ENCODE peak calls at places on chromosomes 2 and 18, in nine cellular contexts. A is tibial artery; Y is 8988T; C is body of pancreas; D is CD4-positive, alpha-beta T cell; M is HuH-7.5; G is AG09319; Q is fibroblast of the aortic adventitia; N is ACHN. B is an unnamed sample.

GRCh38 chr2:48601349-48601748 is 16.3 kb upstream of the GTF2A1L start:
- DNase-seq in N (peak), Q (no peak), G (no peak), A (no peak), Y (no peak), C (peak), M (no peak), D (no peak), B (no peak)

GRCh38 chr2:172253190-172254052 is 150.7 kb upstream of the DLX2 start:
- DNase-seq in Y (peak), C (peak), G (peak), M (no peak), N (peak), D (no peak), Q (peak), A (peak), B (peak)

GRCh38 chr2:101860157-101860556 is 131.6 kb upstream of the IL1R2 start:
- DNase-seq in Y (no peak), C (no peak), Q (no peak), N (no peak), G (no peak), M (no peak), A (no peak), D (no peak), B (no peak)

GRCh38 chr2:218069606-218070300 is 700 bp downstream of the RUFY4 start:
- DNase-seq in D (no peak), A (no peak), Y (no peak), M (no peak), C (no peak), Q (no peak), N (no peak), G (no peak), B (no peak)

GRCh38 chr18:32439802-32440201 is 30.9 kb downstream of the GAREM1 start:
- DNase-seq in D (no peak), A (no peak), N (peak), G (no peak), M (no peak), C (no peak), Y (peak), Q (no peak), B (no peak)

GRCh38 chr18:48540329-48541025 is 1.6 kb downstream of the CTIF start:
- DNase-seq in C (peak), Q (peak), M (peak), G (no peak), Y (peak), N (peak), D (peak), A (peak), B (peak)

GRCh38 chr2:150107816-150108215 is 379.7 kb downstream of the RND3 start:
- DNase-seq in M (no peak), N (no peak), C (no peak), G (no peak), Q (no peak), Y (no peak), A (no peak), D (no peak), B (no peak)

GRCh38 chr2:196384729-196385128 is 213.4 kb upstream of the STK17B start:
- DNase-seq in Q (no peak), Y (no peak), C (no peak), A (no peak), N (no peak), M (no peak), D (no peak), G (no peak), B (no peak)

GRCh38 chr2:3504741-3505140 is 14.6 kb downstream of the ADI1 start:
- DNase-seq in C (no peak), D (no peak), A (no peak), M (no peak), Y (no peak), G (no peak), Q (no peak), N (no peak), B (no peak)

GRCh38 chr2:164867779-164868397 is 26.3 kb upstream of the COBLL1 start:
- DNase-seq in C (no peak), M (no peak), D (no peak), A (no peak), N (no peak), G (no peak), Y (no peak), Q (no peak), B (no peak)

GRCh38 chr18:36933552-36933951 is 104.6 kb downstream of the KIAA1328 start:
- DNase-seq in A (no peak), D (no peak), Q (no peak), Y (no peak), M (no peak), G (no peak), C (no peak), N (no peak), B (no peak)